ENCODE peak calls at places on chromosomes 2 and 18, in four cellular contexts. One of them, this sample, is unnamed.

GRCh38 chr2:20081841-20082240 is 30.4 kb upstream of the LAPTM4A start:
- DNase-seq in A549: no peak
- DNase-seq in foreskin melanocyte: no peak
- DNase-seq in uterus: no peak
- DNase-seq in this sample: no peak

GRCh38 chr18:24535831-24536230 is 75.4 kb downstream of the HRH4 start:
- DNase-seq in A549: no peak
- DNase-seq in foreskin melanocyte: no peak
- DNase-seq in uterus: no peak
- DNase-seq in this sample: no peak

GRCh38 chr2:214808961-214809750 is at the start of gene BARD1:
- DNase-seq in A549: peak; percentile 49
- DNase-seq in foreskin melanocyte: peak; percentile 55
- DNase-seq in uterus: peak; percentile 47
- DNase-seq in this sample: peak; percentile 42

GRCh38 chr2:120013569-120014223 is 819 bp downstream of the EPB41L5 start:
- DNase-seq in A549: no peak
- DNase-seq in foreskin melanocyte: peak; percentile 10
- DNase-seq in uterus: no peak
- DNase-seq in this sample: no peak

GRCh38 chr2:172698041-172698863 is 37.4 kb upstream of the RAPGEF4 start:
- DNase-seq in A549: peak; percentile 56
- DNase-seq in foreskin melanocyte: peak; percentile 56
- DNase-seq in uterus: no peak
- DNase-seq in this sample: peak; percentile 34

GRCh38 chr18:460791-461190 is 39.7 kb downstream of the COLEC12 start:
- DNase-seq in A549: no peak
- DNase-seq in foreskin melanocyte: no peak
- DNase-seq in uterus: no peak
- DNase-seq in this sample: no peak

GRCh38 chr2:26650713-26651457 is 9.7 kb upstream of the CIB4 start:
- DNase-seq in A549: no peak
- DNase-seq in foreskin melanocyte: no peak
- DNase-seq in uterus: no peak
- DNase-seq in this sample: no peak

GRCh38 chr2:68764781-68765385 is 30.3 kb downstream of the ARHGAP25 start:
- DNase-seq in A549: no peak
- DNase-seq in foreskin melanocyte: no peak
- DNase-seq in uterus: no peak
- DNase-seq in this sample: no peak

GRCh38 chr18:28736951-28737350 is 560.0 kb upstream of the CDH2 start:
- DNase-seq in A549: no peak
- DNase-seq in foreskin melanocyte: no peak
- DNase-seq in uterus: no peak
- DNase-seq in this sample: no peak

GRCh38 chr2:45205985-45206384 is 196.7 kb upstream of the SIX2 start:
- DNase-seq in A549: no peak
- DNase-seq in foreskin melanocyte: no peak
- DNase-seq in uterus: no peak
- DNase-seq in this sample: no peak

GRCh38 chr2:19158899-19159298 is 199.5 kb downstream of the OSR1 start:
- DNase-seq in A549: no peak
- DNase-seq in foreskin melanocyte: no peak
- DNase-seq in uterus: no peak
- DNase-seq in this sample: no peak

GRCh38 chr2:217706513-217706912 is 296.3 kb downstream of the TNS1 start:
- DNase-seq in A549: no peak
- DNase-seq in foreskin melanocyte: no peak
- DNase-seq in uterus: no peak
- DNase-seq in this sample: no peak

GRCh38 chr2:161983010-161983651 is 90.9 kb downstream of the DPP4 start:
- DNase-seq in A549: no peak
- DNase-seq in foreskin melanocyte: no peak
- DNase-seq in uterus: no peak
- DNase-seq in this sample: no peak

This sample was measured in HEK293T.